ENCODE peak calls at places on chromosomes 12 and 14, in eight cellular contexts. One of them, this sample, is unnamed.

GRCh38 chr14:31934767-31935266 is 142.3 kb upstream of the ARHGAP5 start:
- DNase-seq in lower leg skin: peak
- DNase-seq in stomach: no peak
- DNase-seq in sigmoid colon: no peak
- DNase-seq in A549: peak
- DNase-seq in NB4: peak
- DNase-seq in ovary: peak
- DNase-seq in K562: peak
- DNase-seq in this sample: peak

GRCh38 chr12:128382946-128383739 is 116.2 kb downstream of the TMEM132C start:
- DNase-seq in lower leg skin: no peak
- DNase-seq in stomach: no peak
- DNase-seq in sigmoid colon: no peak
- DNase-seq in A549: no peak
- DNase-seq in NB4: peak
- DNase-seq in ovary: no peak
- DNase-seq in K562: no peak
- DNase-seq in this sample: no peak

GRCh38 chr12:104877107-104877705 is 80.9 kb downstream of the SLC41A2 start:
- DNase-seq in lower leg skin: peak
- DNase-seq in stomach: peak
- DNase-seq in sigmoid colon: no peak
- DNase-seq in A549: peak
- DNase-seq in NB4: peak
- DNase-seq in ovary: peak
- DNase-seq in K562: peak
- DNase-seq in this sample: peak

GRCh38 chr12:24911284-24911791 is 37.6 kb downstream of the BCAT1 start:
- DNase-seq in lower leg skin: no peak
- DNase-seq in stomach: no peak
- DNase-seq in sigmoid colon: no peak
- DNase-seq in A549: no peak
- DNase-seq in NB4: peak
- DNase-seq in ovary: no peak
- DNase-seq in K562: peak
- DNase-seq in this sample: no peak

GRCh38 chr12:84689638-84690037 is 223.0 kb downstream of the SLC6A15 start:
- DNase-seq in lower leg skin: no peak
- DNase-seq in stomach: no peak
- DNase-seq in sigmoid colon: no peak
- DNase-seq in A549: no peak
- DNase-seq in NB4: no peak
- DNase-seq in ovary: no peak
- DNase-seq in K562: no peak
- DNase-seq in this sample: no peak

GRCh38 chr12:104276192-104277131 is 27.1 kb upstream of the EID3 start:
- DNase-seq in lower leg skin: no peak
- DNase-seq in stomach: no peak
- DNase-seq in sigmoid colon: no peak
- DNase-seq in A549: no peak
- DNase-seq in NB4: peak
- DNase-seq in ovary: no peak
- DNase-seq in K562: no peak
- DNase-seq in this sample: no peak

GRCh38 chr12:98373019-98373554 is 142.3 kb upstream of the TMPO start:
- DNase-seq in lower leg skin: no peak
- DNase-seq in stomach: no peak
- DNase-seq in sigmoid colon: no peak
- DNase-seq in A549: peak
- DNase-seq in NB4: peak
- DNase-seq in ovary: no peak
- DNase-seq in K562: peak
- DNase-seq in this sample: no peak

GRCh38 chr14:75559451-75560187 is 18.8 kb upstream of the FLVCR2 start:
- DNase-seq in lower leg skin: peak
- DNase-seq in stomach: peak
- DNase-seq in sigmoid colon: no peak
- DNase-seq in A549: peak
- DNase-seq in NB4: peak
- DNase-seq in ovary: no peak
- DNase-seq in K562: no peak
- DNase-seq in this sample: no peak

GRCh38 chr14:94676495-94677238 is 64.5 kb downstream of the SERPINA3 start:
- DNase-seq in lower leg skin: no peak
- DNase-seq in stomach: no peak
- DNase-seq in sigmoid colon: peak
- DNase-seq in A549: no peak
- DNase-seq in NB4: no peak
- DNase-seq in ovary: no peak
- DNase-seq in K562: no peak
- DNase-seq in this sample: no peak

GRCh38 chr14:51922624-51923023 is 62.2 kb downstream of the GNG2 start:
- DNase-seq in lower leg skin: no peak
- DNase-seq in stomach: no peak
- DNase-seq in sigmoid colon: peak
- DNase-seq in A549: no peak
- DNase-seq in NB4: no peak
- DNase-seq in ovary: peak
- DNase-seq in K562: no peak
- DNase-seq in this sample: no peak

GRCh38 chr14:75821828-75822521 is 159.8 kb downstream of the TGFB3 start:
- DNase-seq in lower leg skin: no peak
- DNase-seq in stomach: no peak
- DNase-seq in sigmoid colon: no peak
- DNase-seq in A549: no peak
- DNase-seq in NB4: no peak
- DNase-seq in ovary: no peak
- DNase-seq in K562: no peak
- DNase-seq in this sample: no peak

GRCh38 chr12:55974308-55974724 is 438 bp downstream of the RAB5B start:
- DNase-seq in lower leg skin: no peak
- DNase-seq in stomach: peak
- DNase-seq in sigmoid colon: peak
- DNase-seq in A549: peak
- DNase-seq in NB4: peak
- DNase-seq in ovary: no peak
- DNase-seq in K562: peak
- DNase-seq in this sample: peak

GRCh38 chr14:77148510-77149231 is 7.1 kb upstream of the ZDHHC22 start:
- DNase-seq in lower leg skin: no peak
- DNase-seq in stomach: no peak
- DNase-seq in sigmoid colon: peak
- DNase-seq in A549: no peak
- DNase-seq in NB4: no peak
- DNase-seq in ovary: no peak
- DNase-seq in K562: peak
- DNase-seq in this sample: no peak

GRCh38 chr12:84507914-84508313 is 404.7 kb downstream of the SLC6A15 start:
- DNase-seq in lower leg skin: no peak
- DNase-seq in stomach: no peak
- DNase-seq in sigmoid colon: peak
- DNase-seq in A549: no peak
- DNase-seq in NB4: no peak
- DNase-seq in ovary: no peak
- DNase-seq in K562: no peak
- DNase-seq in this sample: no peak

GRCh38 chr12:121626853-121627623 is 708 bp downstream of the ORAI1 start:
- DNase-seq in lower leg skin: peak
- DNase-seq in stomach: peak
- DNase-seq in sigmoid colon: peak
- DNase-seq in A549: peak
- DNase-seq in NB4: peak
- DNase-seq in ovary: peak
- DNase-seq in K562: peak
- DNase-seq in this sample: peak
- TF ChIP-seq POLR2A in lower leg skin: no peak
- TF ChIP-seq POLR2A in stomach: no peak
- TF ChIP-seq POLR2A in sigmoid colon: no peak
- TF ChIP-seq POLR2A in A549: no peak
- TF ChIP-seq POLR2A in NB4: peak
- TF ChIP-seq POLR2A in ovary: no peak
- TF ChIP-seq POLR2A in K562: peak
- TF ChIP-seq POLR2A in this sample: no peak

GRCh38 chr14:90828642-90829487 is 12.6 kb upstream of the TTC7B start:
- DNase-seq in lower leg skin: no peak
- DNase-seq in stomach: peak
- DNase-seq in sigmoid colon: no peak
- DNase-seq in A549: no peak
- DNase-seq in NB4: peak
- DNase-seq in ovary: no peak
- DNase-seq in K562: no peak
- DNase-seq in this sample: peak

GRCh38 chr14:90831821-90832220 is 15.6 kb upstream of the TTC7B start:
- DNase-seq in lower leg skin: no peak
- DNase-seq in stomach: no peak
- DNase-seq in sigmoid colon: peak
- DNase-seq in A549: no peak
- DNase-seq in NB4: no peak
- DNase-seq in ovary: no peak
- DNase-seq in K562: no peak
- DNase-seq in this sample: no peak

GRCh38 chr14:90829677-90830076 is 13.4 kb upstream of the TTC7B start:
- DNase-seq in lower leg skin: no peak
- DNase-seq in stomach: no peak
- DNase-seq in sigmoid colon: no peak
- DNase-seq in A549: no peak
- DNase-seq in NB4: no peak
- DNase-seq in ovary: no peak
- DNase-seq in K562: no peak
- DNase-seq in this sample: no peak

GRCh38 chr14:90830931-90831701 is 14.9 kb upstream of the TTC7B start:
- DNase-seq in lower leg skin: no peak
- DNase-seq in stomach: no peak
- DNase-seq in sigmoid colon: peak
- DNase-seq in A549: no peak
- DNase-seq in NB4: no peak
- DNase-seq in ovary: no peak
- DNase-seq in K562: no peak
- DNase-seq in this sample: no peak

GRCh38 chr14:90827919-90828610 is 11.8 kb upstream of the TTC7B start:
- DNase-seq in lower leg skin: peak
- DNase-seq in stomach: peak
- DNase-seq in sigmoid colon: peak
- DNase-seq in A549: peak
- DNase-seq in NB4: peak
- DNase-seq in ovary: peak
- DNase-seq in K562: peak
- DNase-seq in this sample: peak
- TF ChIP-seq POLR2A in lower leg skin: no peak
- TF ChIP-seq POLR2A in stomach: no peak
- TF ChIP-seq POLR2A in sigmoid colon: no peak
- TF ChIP-seq POLR2A in A549: no peak
- TF ChIP-seq POLR2A in NB4: peak
- TF ChIP-seq POLR2A in ovary: peak
- TF ChIP-seq POLR2A in K562: peak
- TF ChIP-seq POLR2A in this sample: no peak

DNA sequence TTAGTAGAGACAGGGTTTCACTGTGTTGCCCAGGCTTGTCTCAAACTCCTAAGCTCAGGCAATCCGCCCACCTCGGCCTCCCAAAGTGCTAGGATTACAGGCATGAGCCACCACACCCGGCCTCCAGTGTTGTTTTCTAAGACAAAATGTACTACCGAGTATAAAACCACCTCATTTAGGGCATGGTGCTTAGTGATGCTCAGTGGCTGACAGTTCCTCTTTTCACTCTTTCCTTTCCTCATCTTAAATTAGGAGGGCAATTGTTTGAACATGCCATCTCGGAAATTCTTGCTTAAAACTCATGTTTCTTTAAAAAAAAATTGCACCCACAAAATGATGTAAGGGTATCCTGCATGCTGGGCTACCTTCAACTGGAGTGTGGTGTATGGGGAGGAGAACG is 89.0 kb downstream of the RFX4 start:
- DNase-seq in lower leg skin: no peak
- DNase-seq in stomach: no peak
- DNase-seq in sigmoid colon: no peak
- DNase-seq in A549: no peak
- DNase-seq in NB4: no peak
- DNase-seq in ovary: no peak
- DNase-seq in K562: no peak
- DNase-seq in this sample: no peak
- TF ChIP-seq POLR2A in lower leg skin: no peak
- TF ChIP-seq POLR2A in stomach: no peak
- TF ChIP-seq POLR2A in sigmoid colon: no peak
- TF ChIP-seq POLR2A in A549: no peak
- TF ChIP-seq POLR2A in NB4: no peak
- TF ChIP-seq POLR2A in ovary: no peak
- TF ChIP-seq POLR2A in K562: no peak
- TF ChIP-seq POLR2A in this sample: no peak

DNA sequence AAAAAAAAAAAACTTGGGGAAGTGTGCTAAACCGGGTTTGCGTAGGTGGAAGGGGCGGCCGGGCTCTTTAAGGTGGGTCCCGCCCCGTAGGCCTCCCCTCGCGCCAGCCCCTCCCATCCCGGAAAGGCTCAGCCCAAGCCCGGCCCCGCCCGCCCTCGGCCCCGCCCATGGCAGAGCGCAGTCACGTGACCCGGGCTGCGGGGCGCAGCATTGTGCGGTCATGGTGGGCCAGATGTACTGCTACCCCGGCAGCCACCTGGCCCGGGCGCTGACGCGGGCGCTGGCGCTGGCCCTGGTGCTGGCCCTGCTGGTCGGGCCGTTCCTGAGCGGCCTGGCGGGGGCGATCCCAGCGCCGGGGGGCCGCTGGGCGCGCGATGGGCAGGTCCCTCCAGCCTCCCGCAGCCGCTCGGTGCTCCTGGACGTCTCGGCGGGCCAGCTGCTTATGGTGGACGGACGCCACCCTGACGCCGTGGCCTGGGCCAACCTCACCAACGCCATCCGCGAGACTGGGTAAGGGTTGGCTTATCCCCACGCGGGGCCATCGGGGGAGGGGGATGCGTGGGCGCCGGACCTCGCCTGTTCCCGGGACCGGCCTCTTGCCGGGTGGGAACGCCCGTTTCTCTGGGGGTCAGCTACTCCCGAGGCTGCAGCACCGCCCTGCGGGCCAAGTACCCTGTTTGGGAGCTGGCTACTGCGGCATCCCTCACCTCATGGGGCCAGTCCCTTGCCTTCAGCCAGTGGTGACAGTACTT is at the start of gene PLBD2:
- DNase-seq in lower leg skin: peak
- DNase-seq in stomach: peak
- DNase-seq in sigmoid colon: peak
- DNase-seq in A549: peak
- DNase-seq in NB4: peak
- DNase-seq in ovary: peak
- DNase-seq in K562: peak
- DNase-seq in this sample: peak
- TF ChIP-seq POLR2A in lower leg skin: no peak
- TF ChIP-seq POLR2A in stomach: no peak
- TF ChIP-seq POLR2A in sigmoid colon: no peak
- TF ChIP-seq POLR2A in A549: peak
- TF ChIP-seq POLR2A in NB4: peak
- TF ChIP-seq POLR2A in ovary: peak
- TF ChIP-seq POLR2A in K562: no peak
- TF ChIP-seq POLR2A in this sample: no peak

DNA sequence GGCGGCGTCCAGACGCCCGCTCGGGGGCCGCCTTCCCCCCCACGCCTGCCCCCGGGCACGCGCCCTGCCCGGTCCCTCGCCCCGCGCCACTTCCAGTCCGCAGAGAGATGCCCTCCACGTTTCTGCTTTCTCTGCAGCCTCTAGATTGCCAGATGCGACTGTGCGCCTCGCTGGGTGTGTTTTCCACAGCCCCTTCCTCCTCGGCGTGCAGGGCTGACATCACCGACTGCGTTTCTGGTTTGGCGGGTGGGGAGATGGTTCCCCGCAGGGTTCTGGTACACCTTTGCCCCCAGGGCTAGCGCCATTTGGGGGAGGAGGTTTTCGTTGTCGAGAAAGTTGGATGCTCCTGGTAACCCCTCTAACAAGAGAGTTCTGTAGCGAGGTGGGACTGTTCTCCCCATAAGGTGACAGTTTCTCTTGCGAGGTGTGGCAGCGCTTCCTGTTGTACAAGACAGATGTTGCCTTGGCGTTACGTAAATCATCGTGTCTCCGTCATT is 1.5 kb downstream of the CALM1 start:
- DNase-seq in lower leg skin: peak
- DNase-seq in stomach: peak
- DNase-seq in sigmoid colon: peak
- DNase-seq in A549: no peak
- DNase-seq in NB4: peak
- DNase-seq in ovary: no peak
- DNase-seq in K562: peak
- DNase-seq in this sample: peak
- TF ChIP-seq POLR2A in lower leg skin: no peak
- TF ChIP-seq POLR2A in stomach: no peak
- TF ChIP-seq POLR2A in sigmoid colon: no peak
- TF ChIP-seq POLR2A in A549: no peak
- TF ChIP-seq POLR2A in NB4: no peak
- TF ChIP-seq POLR2A in ovary: no peak
- TF ChIP-seq POLR2A in K562: no peak
- TF ChIP-seq POLR2A in this sample: peak